ENCODE peak calls at places on chromosomes 2 and 18, in eight cellular contexts. J is sigmoid colon, L is adrenal gland, K is testis, M is body of pancreas, I is transverse colon, G is spleen, P is endothelial cell of umbilical vein. F is an unnamed sample.

GRCh38 chr2:222572761-222573174 is 83.1 kb downstream of the FARSB start:
- DNase-seq in K (no peak), G (no peak), M (peak; percentile 13), I (no peak), P (peak; percentile 8), J (no peak), L (peak; percentile 59), F (peak; percentile 66)

GRCh38 chr2:108266218-108266617 is 22.5 kb upstream of the SULT1C2 start:
- DNase-seq in P (no peak), I (no peak), G (no peak), K (no peak), L (no peak), M (no peak), J (no peak), F (no peak)

GRCh38 chr2:66553370-66553769 is 118.4 kb downstream of the MEIS1 start:
- DNase-seq in P (peak; percentile 27), I (no peak), M (peak; percentile 70), L (peak; percentile 63), J (peak; percentile 78), G (no peak), K (peak; percentile 43), F (no peak)

GRCh38 chr2:10947005-10947440 is 35.3 kb downstream of the KCNF1 start:
- DNase-seq in L (no peak), M (no peak), G (peak; percentile 33), P (no peak), I (no peak), K (no peak), J (no peak), F (no peak)

GRCh38 chr2:172995323-172996244 is 80.1 kb upstream of the MAP3K20 start:
- DNase-seq in P (peak; percentile 78), M (peak; percentile 49), K (peak; percentile 63), G (no peak), I (peak; percentile 15), J (no peak), L (no peak), F (no peak)

GRCh38 chr2:20538308-20539132 is 91.6 kb downstream of the RHOB start:
- DNase-seq in L (no peak), P (no peak), I (no peak), K (no peak), M (no peak), J (no peak), G (peak; percentile 59), F (no peak)

GRCh38 chr18:53838796-53839195 is 385.7 kb downstream of the MBD2 start:
- DNase-seq in P (no peak), G (no peak), M (no peak), J (no peak), K (no peak), L (no peak), I (no peak), F (no peak)

GRCh38 chr2:104033399-104033798 is 820.5 kb upstream of the POU3F3 start:
- DNase-seq in G (no peak), J (no peak), I (no peak), M (no peak), L (no peak), P (no peak), K (no peak), F (no peak)

GRCh38 chr2:240233891-240234502 is 93.5 kb upstream of the OTOS start:
- DNase-seq in G (peak; percentile 68), M (no peak), L (peak; percentile 54), P (no peak), I (no peak), K (peak; percentile 18), J (peak; percentile 62), F (peak; percentile 33)

GRCh38 chr2:40202798-40203400 is 249.0 kb downstream of the SLC8A1 start:
- DNase-seq in M (no peak), J (no peak), L (no peak), P (no peak), K (no peak), G (no peak), I (no peak), F (no peak)

GRCh38 chr2:134402385-134402784 is 148.5 kb downstream of the MGAT5 start:
- DNase-seq in I (no peak), J (peak; percentile 76), L (peak; percentile 18), P (peak; percentile 21), M (peak; percentile 30), G (no peak), K (peak; percentile 41), F (no peak)

GRCh38 chr18:12079504-12080237 is 14.0 kb upstream of the ANKRD62 start:
- DNase-seq in M (no peak), I (no peak), L (no peak), G (no peak), K (peak; percentile 60), J (no peak), P (peak; percentile 91), F (peak; percentile 83)

GRCh38 chr2:66477125-66477842 is 42.4 kb downstream of the MEIS1 start:
- DNase-seq in L (peak; percentile 40), G (no peak), K (no peak), J (no peak), P (peak; percentile 41), I (no peak), M (no peak), F (no peak)

GRCh38 chr2:127081826-127082633 is 24.9 kb downstream of the BIN1 start:
- DNase-seq in M (no peak), L (peak; percentile 63), G (peak; percentile 97), J (no peak), K (no peak), P (no peak), I (peak; percentile 61), F (no peak)

GRCh38 chr18:407825-408224 is 92.7 kb downstream of the COLEC12 start:
- DNase-seq in K (no peak), P (no peak), I (no peak), G (no peak), L (no peak), M (no peak), J (no peak), F (no peak)

GRCh38 chr2:237774811-237775553 is 23.6 kb upstream of the RBM44 start:
- DNase-seq in I (peak; percentile 57), P (peak; percentile 69), M (peak; percentile 62), L (peak; percentile 35), J (no peak), G (no peak), K (peak; percentile 63), F (peak; percentile 48)

GRCh38 chr2:164620873-164621760 is at the start of gene GRB14:
- DNase-seq in P (peak; percentile 34), M (peak; percentile 86), J (no peak), G (peak; percentile 73), L (no peak), K (peak; percentile 45), I (peak; percentile 25), F (peak; percentile 98)

GRCh38 chr2:83063933-83064332 is 1395.1 kb downstream of the SUCLG1 start:
- DNase-seq in I (no peak), L (no peak), J (no peak), G (no peak), K (no peak), M (no peak), P (no peak), F (no peak)

GRCh38 chr2:83054751-83055150 is 1404.3 kb downstream of the SUCLG1 start:
- DNase-seq in J (no peak), L (no peak), P (peak; percentile 2), M (no peak), I (no peak), K (no peak), G (no peak), F (no peak)

GRCh38 chr2:83055338-83056010 is 1403.6 kb downstream of the SUCLG1 start:
- DNase-seq in M (no peak), P (peak; percentile 93), J (no peak), K (no peak), L (no peak), I (no peak), G (no peak), F (no peak)

GRCh38 chr2:83058683-83059082 is 1400.4 kb downstream of the SUCLG1 start:
- DNase-seq in K (no peak), P (no peak), I (no peak), J (no peak), G (no peak), M (no peak), L (no peak), F (no peak)
- H3K4me3 ChIP-seq in K (no peak overlapping the region), P (no peak overlapping the region), I (no peak overlapping the region), J (no peak overlapping the region), G (no peak overlapping the region), M (no peak overlapping the region), L (no peak overlapping the region), F (no peak overlapping the region)

DNA sequence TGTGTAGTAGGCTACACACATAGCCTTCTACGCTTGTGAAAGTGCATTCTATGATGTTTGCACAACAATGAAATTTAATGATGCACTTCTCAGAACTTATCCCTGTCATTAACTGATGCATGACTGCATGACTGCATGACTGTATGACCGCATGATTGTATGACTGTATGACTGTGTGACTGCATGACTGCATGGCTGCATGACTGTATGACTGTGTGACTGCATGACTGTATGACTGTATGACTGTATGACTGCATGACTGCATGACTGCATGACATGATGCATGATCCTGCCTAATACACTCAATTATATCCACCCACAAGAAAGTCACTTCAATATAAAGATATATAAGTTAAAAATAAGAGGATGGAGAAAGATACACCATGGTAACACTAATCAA is 365.4 kb upstream of the FSIP2 start:
- DNase-seq in J (no peak), P (no peak), M (no peak), K (no peak), G (no peak), L (no peak), I (no peak), F (no peak)
- TF ChIP-seq POLR2A in J (no peak), P (no peak), M (no peak), K (no peak), G (no peak), L (no peak), I (no peak), F (no peak)

GRCh38 chr2:95012881-95013550 is 12.5 kb upstream of the MAL start:
- DNase-seq in J (no peak), I (no peak), G (peak; percentile 50), M (no peak), P (no peak), L (no peak), K (no peak), F (no peak)
- H3K9me3 ChIP-seq in J (no peaks in the 10 kb centered on the region), I (no peaks in the 10 kb centered on the region), G (no peaks in the 10 kb centered on the region), M (no peaks in the 10 kb centered on the region), P (no peaks in the 10 kb centered on the region), L (no peaks in the 10 kb centered on the region), K (no peaks in the 10 kb centered on the region), F (no peaks in the 10 kb centered on the region)

GRCh38 chr2:197786010-197786877 is 1.1 kb upstream of the BOLL start:
- DNase-seq in I (peak; percentile 41), P (no peak), M (peak; percentile 16), L (no peak), K (peak; percentile 55), G (peak; percentile 84), J (no peak), F (peak; percentile 19)
- H3K4me3 ChIP-seq in I (peak overlapping the region; percentile 58), P (peak overlapping the region; percentile 27), M (peak overlapping the region; percentile 30), L (no peak overlapping the region), K (peak overlapping the region; percentile 50), G (peak overlapping the region; percentile 38), J (peak overlapping the region; percentile 46), F (peak overlapping the region; percentile 24)

GRCh38 chr2:69643602-69644505 is at the start of gene AAK1:
- DNase-seq in J (peak; percentile 93), I (peak; percentile 93), G (peak; percentile 97), L (peak; percentile 86), K (peak; percentile 94), P (peak; percentile 93), M (peak; percentile 91), F (peak; percentile 93)
- TF ChIP-seq POLR2A in J (peak; percentile 44), I (peak; percentile 79), G (peak; percentile 63), L (peak; percentile 72), K (no peak), P (peak; percentile 62), M (peak; percentile 81), F (peak; percentile 96)

F was measured in thyroid gland.